ENCODE peak calls at places on chromosomes 1 and 21, in ten cellular contexts. One of them, this sample, is unnamed.

GRCh38 chr1:114468047-114468446 is 43.0 kb downstream of the TRIM33 start:
- DNase-seq in tibial nerve: no peak
- DNase-seq in GM23248: no peak
- DNase-seq in tibial artery: no peak
- DNase-seq in pancreas: no peak
- DNase-seq in CD8-positive, alpha-beta T cell: no peak
- DNase-seq in prostate gland: no peak
- DNase-seq in mesendoderm: no peak
- DNase-seq in K562: no peak
- DNase-seq in GM23338: no peak
- DNase-seq in this sample: no peak

GRCh38 chr1:59699227-59699847 is 115.4 kb upstream of the HOOK1 start:
- DNase-seq in GM23248: peak; percentile 68
- DNase-seq in tibial nerve: no peak
- DNase-seq in K562: peak; percentile 58
- DNase-seq in pancreas: peak; percentile 37
- DNase-seq in GM23338: peak; percentile 73
- DNase-seq in prostate gland: no peak
- DNase-seq in tibial artery: no peak
- DNase-seq in CD8-positive, alpha-beta T cell: peak; percentile 28
- DNase-seq in mesendoderm: peak; percentile 42
- DNase-seq in this sample: no peak

GRCh38 chr21:34367320-34367935 is 3.6 kb downstream of the KCNE2 start:
- DNase-seq in GM23248: peak; percentile 93
- DNase-seq in prostate gland: peak; percentile 64
- DNase-seq in K562: no peak
- DNase-seq in pancreas: peak; percentile 42
- DNase-seq in GM23338: peak; percentile 90
- DNase-seq in mesendoderm: peak; percentile 91
- DNase-seq in CD8-positive, alpha-beta T cell: peak; percentile 41
- DNase-seq in tibial artery: peak; percentile 58
- DNase-seq in tibial nerve: no peak
- DNase-seq in this sample: no peak

GRCh38 chr1:47432071-47433036 is 5.5 kb upstream of the FOXD2 start:
- DNase-seq in tibial nerve: peak; percentile 80
- DNase-seq in pancreas: peak; percentile 84
- DNase-seq in mesendoderm: peak; percentile 92
- DNase-seq in tibial artery: peak; percentile 80
- DNase-seq in CD8-positive, alpha-beta T cell: peak; percentile 65
- DNase-seq in prostate gland: peak; percentile 86
- DNase-seq in K562: peak; percentile 73
- DNase-seq in GM23338: peak; percentile 97
- DNase-seq in GM23248: peak; percentile 88
- DNase-seq in this sample: peak; percentile 63

GRCh38 chr1:46401964-46402626 is 8.0 kb downstream of the FAAH start:
- DNase-seq in CD8-positive, alpha-beta T cell: no peak
- DNase-seq in prostate gland: peak; percentile 96
- DNase-seq in K562: peak; percentile 82
- DNase-seq in pancreas: peak; percentile 94
- DNase-seq in mesendoderm: peak; percentile 78
- DNase-seq in tibial nerve: peak; percentile 62
- DNase-seq in GM23248: peak; percentile 97
- DNase-seq in tibial artery: peak; percentile 76
- DNase-seq in GM23338: peak; percentile 89
- DNase-seq in this sample: no peak

GRCh38 chr1:11307837-11308236 is 34.8 kb downstream of the UBIAD1 start:
- DNase-seq in K562: no peak
- DNase-seq in pancreas: no peak
- DNase-seq in prostate gland: no peak
- DNase-seq in mesendoderm: no peak
- DNase-seq in GM23248: peak; percentile 33
- DNase-seq in tibial nerve: no peak
- DNase-seq in GM23338: no peak
- DNase-seq in tibial artery: no peak
- DNase-seq in CD8-positive, alpha-beta T cell: no peak
- DNase-seq in this sample: no peak

GRCh38 chr1:231806623-231807470 is 180.3 kb downstream of the DISC1 start:
- DNase-seq in CD8-positive, alpha-beta T cell: no peak
- DNase-seq in GM23338: peak; percentile 94
- DNase-seq in GM23248: peak; percentile 48
- DNase-seq in tibial artery: peak; percentile 31
- DNase-seq in pancreas: peak; percentile 16
- DNase-seq in mesendoderm: peak; percentile 89
- DNase-seq in K562: peak; percentile 49
- DNase-seq in tibial nerve: peak; percentile 16
- DNase-seq in prostate gland: no peak
- DNase-seq in this sample: no peak

GRCh38 chr1:11397151-11397902 is 81.6 kb upstream of the DISP3 start:
- DNase-seq in GM23338: peak; percentile 37
- DNase-seq in tibial nerve: no peak
- DNase-seq in GM23248: no peak
- DNase-seq in mesendoderm: no peak
- DNase-seq in pancreas: no peak
- DNase-seq in K562: no peak
- DNase-seq in prostate gland: no peak
- DNase-seq in tibial artery: no peak
- DNase-seq in CD8-positive, alpha-beta T cell: no peak
- DNase-seq in this sample: no peak

GRCh38 chr1:9244501-9245229 is 10.1 kb downstream of the H6PD start:
- DNase-seq in GM23338: no peak
- DNase-seq in pancreas: peak; percentile 62
- DNase-seq in mesendoderm: no peak
- DNase-seq in tibial artery: no peak
- DNase-seq in prostate gland: peak; percentile 92
- DNase-seq in tibial nerve: no peak
- DNase-seq in K562: no peak
- DNase-seq in GM23248: no peak
- DNase-seq in CD8-positive, alpha-beta T cell: no peak
- DNase-seq in this sample: no peak

GRCh38 chr1:162916821-162917613 is 56.0 kb upstream of the CCDC190 start:
- DNase-seq in mesendoderm: no peak
- DNase-seq in tibial nerve: no peak
- DNase-seq in K562: no peak
- DNase-seq in tibial artery: no peak
- DNase-seq in prostate gland: no peak
- DNase-seq in GM23248: no peak
- DNase-seq in pancreas: no peak
- DNase-seq in GM23338: no peak
- DNase-seq in CD8-positive, alpha-beta T cell: no peak
- DNase-seq in this sample: no peak

GRCh38 chr1:246699095-246699735 is 25.0 kb upstream of the SCCPDH start:
- DNase-seq in tibial nerve: peak; percentile 72
- DNase-seq in prostate gland: peak; percentile 84
- DNase-seq in GM23338: peak; percentile 95
- DNase-seq in K562: peak; percentile 85
- DNase-seq in tibial artery: peak; percentile 79
- DNase-seq in CD8-positive, alpha-beta T cell: peak; percentile 76
- DNase-seq in GM23248: peak; percentile 97
- DNase-seq in pancreas: peak; percentile 88
- DNase-seq in mesendoderm: peak; percentile 91
- DNase-seq in this sample: peak; percentile 85

DNA sequence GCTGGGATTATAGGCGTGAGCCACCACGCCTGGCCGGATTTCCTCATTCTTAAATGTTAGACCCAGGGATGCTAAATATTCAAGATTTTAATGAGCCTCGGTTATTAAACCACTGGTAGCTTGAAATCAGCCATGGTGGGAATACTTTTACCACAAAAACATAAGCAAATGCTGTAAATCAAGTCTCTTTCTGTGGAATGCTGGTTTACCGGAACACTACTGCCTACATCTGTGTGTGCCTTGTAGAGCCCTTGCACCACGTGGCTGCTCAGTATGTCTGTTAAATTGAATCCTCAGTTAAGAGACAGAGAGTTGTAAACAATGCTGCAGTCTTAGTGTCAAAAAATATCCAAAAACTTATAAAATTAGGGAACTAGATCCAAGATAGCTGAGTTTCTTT is 26.8 kb upstream of the CNN3 start:
- DNase-seq in mesendoderm: no peak
- DNase-seq in K562: no peak
- DNase-seq in GM23248: no peak
- DNase-seq in tibial nerve: no peak
- DNase-seq in prostate gland: no peak
- DNase-seq in tibial artery: no peak
- DNase-seq in pancreas: no peak
- DNase-seq in CD8-positive, alpha-beta T cell: no peak
- DNase-seq in GM23338: no peak
- DNase-seq in this sample: no peak
- H3K4me1 ChIP-seq in mesendoderm: no peaks in the 10 kb centered on the region
- H3K4me1 ChIP-seq in K562: no peaks in the 10 kb centered on the region
- H3K4me1 ChIP-seq in GM23248: peaks cover 17% of the 10 kb centered on the region
- H3K4me1 ChIP-seq in tibial nerve: peaks cover 27% of the 10 kb centered on the region
- H3K4me1 ChIP-seq in prostate gland: no peaks in the 10 kb centered on the region
- H3K4me1 ChIP-seq in tibial artery: no peaks in the 10 kb centered on the region
- H3K4me1 ChIP-seq in pancreas: peaks cover 4% of the 10 kb centered on the region
- H3K4me1 ChIP-seq in CD8-positive, alpha-beta T cell: no peaks in the 10 kb centered on the region
- H3K4me1 ChIP-seq in GM23338: peaks cover 12% of the 10 kb centered on the region
- H3K4me1 ChIP-seq in this sample: no peaks in the 10 kb centered on the region

DNA sequence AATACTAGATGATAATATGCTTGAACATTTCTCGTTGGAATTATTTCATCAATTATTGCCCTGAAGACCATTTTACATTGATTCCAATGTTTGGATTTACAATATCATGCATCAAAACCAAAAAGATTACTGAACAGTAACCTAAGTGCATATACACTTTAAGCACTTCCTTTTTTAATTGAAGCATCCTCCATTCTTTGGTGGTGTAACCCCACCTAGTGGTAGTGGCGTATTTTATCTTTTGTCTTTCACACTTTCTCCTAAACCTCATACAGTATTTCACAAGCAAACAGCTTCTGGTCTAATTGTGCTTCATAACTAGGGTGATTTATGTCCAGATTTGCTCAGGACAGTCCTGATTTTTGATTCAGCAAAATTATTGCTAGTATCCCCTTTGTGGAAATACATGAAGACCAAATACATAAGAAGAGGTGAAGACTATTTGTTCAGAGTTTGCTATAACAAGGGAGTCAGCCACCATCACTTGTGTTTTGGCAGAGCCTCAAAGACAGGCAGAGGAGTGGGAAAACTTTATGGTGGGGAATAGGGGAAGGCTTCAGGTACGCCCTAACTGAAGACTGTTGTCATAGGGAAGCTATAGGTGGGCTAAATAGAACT is 3.4 kb upstream of the NVL start:
- DNase-seq in pancreas: no peak
- DNase-seq in K562: peak; percentile 48
- DNase-seq in CD8-positive, alpha-beta T cell: peak; percentile 20
- DNase-seq in tibial artery: no peak
- DNase-seq in GM23248: peak; percentile 72
- DNase-seq in prostate gland: peak; percentile 29
- DNase-seq in tibial nerve: no peak
- DNase-seq in mesendoderm: peak; percentile 60
- DNase-seq in GM23338: peak; percentile 81
- DNase-seq in this sample: peak; percentile 58
- H3K4me3 ChIP-seq in pancreas: no peak overlapping the region
- H3K4me3 ChIP-seq in K562: no peak overlapping the region
- H3K4me3 ChIP-seq in CD8-positive, alpha-beta T cell: no peak overlapping the region
- H3K4me3 ChIP-seq in tibial artery: no peak overlapping the region
- H3K4me3 ChIP-seq in GM23248: no peak overlapping the region
- H3K4me3 ChIP-seq in prostate gland: no peak overlapping the region
- H3K4me3 ChIP-seq in tibial nerve: no peak overlapping the region
- H3K4me3 ChIP-seq in mesendoderm: no peak overlapping the region
- H3K4me3 ChIP-seq in GM23338: no peak overlapping the region
- H3K4me3 ChIP-seq in this sample: no peak overlapping the region

GRCh38 chr1:6960291-6960758 is 175.1 kb downstream of the CAMTA1 start:
- DNase-seq in tibial artery: no peak
- DNase-seq in prostate gland: peak; percentile 41
- DNase-seq in GM23248: peak; percentile 77
- DNase-seq in mesendoderm: no peak
- DNase-seq in tibial nerve: no peak
- DNase-seq in GM23338: no peak
- DNase-seq in K562: no peak
- DNase-seq in pancreas: peak; percentile 56
- DNase-seq in CD8-positive, alpha-beta T cell: no peak
- DNase-seq in this sample: no peak

GRCh38 chr1:6962956-6963915 is 178.0 kb downstream of the CAMTA1 start:
- DNase-seq in mesendoderm: no peak
- DNase-seq in K562: peak; percentile 96
- DNase-seq in prostate gland: no peak
- DNase-seq in tibial artery: no peak
- DNase-seq in GM23338: peak; percentile 99
- DNase-seq in tibial nerve: peak; percentile 31
- DNase-seq in pancreas: peak; percentile 45
- DNase-seq in CD8-positive, alpha-beta T cell: peak; percentile 39
- DNase-seq in GM23248: peak; percentile 29
- DNase-seq in this sample: peak; percentile 22

GRCh38 chr1:6961905-6962304 is 176.7 kb downstream of the CAMTA1 start:
- DNase-seq in tibial nerve: no peak
- DNase-seq in tibial artery: no peak
- DNase-seq in GM23338: peak; percentile 57
- DNase-seq in GM23248: no peak
- DNase-seq in pancreas: no peak
- DNase-seq in CD8-positive, alpha-beta T cell: no peak
- DNase-seq in K562: no peak
- DNase-seq in prostate gland: no peak
- DNase-seq in mesendoderm: no peak
- DNase-seq in this sample: no peak

GRCh38 chr1:6961289-6961688 is 176.0 kb downstream of the CAMTA1 start:
- DNase-seq in mesendoderm: no peak
- DNase-seq in pancreas: no peak
- DNase-seq in prostate gland: no peak
- DNase-seq in K562: no peak
- DNase-seq in GM23248: peak; percentile 15
- DNase-seq in CD8-positive, alpha-beta T cell: no peak
- DNase-seq in tibial artery: no peak
- DNase-seq in tibial nerve: no peak
- DNase-seq in GM23338: no peak
- DNase-seq in this sample: no peak

GRCh38 chr1:6962390-6962955 is 177.2 kb downstream of the CAMTA1 start:
- DNase-seq in GM23248: no peak
- DNase-seq in tibial artery: no peak
- DNase-seq in CD8-positive, alpha-beta T cell: peak; percentile 45
- DNase-seq in prostate gland: no peak
- DNase-seq in tibial nerve: peak; percentile 18
- DNase-seq in pancreas: peak; percentile 26
- DNase-seq in mesendoderm: peak; percentile 100
- DNase-seq in K562: peak; percentile 87
- DNase-seq in GM23338: peak; percentile 99
- DNase-seq in this sample: no peak
- H3K27ac ChIP-seq in GM23248: no peak overlapping the region
- H3K27ac ChIP-seq in tibial artery: no peak overlapping the region
- H3K27ac ChIP-seq in CD8-positive, alpha-beta T cell: no peak overlapping the region
- H3K27ac ChIP-seq in prostate gland: no peak overlapping the region
- H3K27ac ChIP-seq in tibial nerve: no peak overlapping the region
- H3K27ac ChIP-seq in pancreas: no peak overlapping the region
- H3K27ac ChIP-seq in mesendoderm: no peak overlapping the region
- H3K27ac ChIP-seq in K562: no peak overlapping the region
- H3K27ac ChIP-seq in GM23338: no peak overlapping the region
- H3K27ac ChIP-seq in this sample: no peak overlapping the region

DNA sequence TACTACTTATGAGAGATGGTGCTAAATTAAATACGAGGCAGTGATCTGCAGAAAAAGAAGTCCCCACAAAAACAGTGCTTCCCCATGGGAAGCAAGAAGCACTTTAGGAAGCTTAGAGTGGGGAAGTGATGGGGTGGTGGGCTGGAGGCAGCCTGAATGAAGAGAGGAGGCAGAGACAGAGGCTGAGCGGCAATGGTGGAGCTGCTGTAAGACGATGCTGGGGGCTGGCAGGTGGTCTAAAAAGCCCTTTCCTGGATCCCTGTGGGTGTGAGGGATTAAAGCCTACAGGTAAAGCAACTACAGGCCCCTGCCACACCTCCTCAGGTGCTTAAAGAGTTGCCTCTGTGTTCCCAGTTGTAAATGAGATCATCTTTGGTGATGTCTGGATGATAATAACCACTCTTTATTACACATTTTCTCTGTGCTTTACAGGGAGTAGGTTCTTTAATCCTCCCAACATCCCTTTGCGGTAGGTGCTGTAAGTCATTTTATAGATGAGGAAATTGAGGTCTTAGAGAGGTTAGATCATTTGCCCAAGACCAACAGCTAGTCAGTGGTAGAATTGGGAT is 39.2 kb downstream of the CNN3 start:
- DNase-seq in tibial nerve: no peak
- DNase-seq in pancreas: no peak
- DNase-seq in GM23338: peak; percentile 77
- DNase-seq in tibial artery: no peak
- DNase-seq in GM23248: no peak
- DNase-seq in K562: no peak
- DNase-seq in CD8-positive, alpha-beta T cell: no peak
- DNase-seq in mesendoderm: no peak
- DNase-seq in prostate gland: no peak
- DNase-seq in this sample: no peak
- H3K4me1 ChIP-seq in tibial nerve: peaks cover 25% of the 10 kb centered on the region
- H3K4me1 ChIP-seq in pancreas: no peaks in the 10 kb centered on the region
- H3K4me1 ChIP-seq in GM23338: peaks cover 39% of the 10 kb centered on the region
- H3K4me1 ChIP-seq in tibial artery: peaks cover 22% of the 10 kb centered on the region
- H3K4me1 ChIP-seq in GM23248: peaks cover 14% of the 10 kb centered on the region
- H3K4me1 ChIP-seq in K562: no peaks in the 10 kb centered on the region
- H3K4me1 ChIP-seq in CD8-positive, alpha-beta T cell: peaks cover 4% of the 10 kb centered on the region
- H3K4me1 ChIP-seq in mesendoderm: peaks cover 2% of the 10 kb centered on the region
- H3K4me1 ChIP-seq in prostate gland: no peaks in the 10 kb centered on the region
- H3K4me1 ChIP-seq in this sample: no peaks in the 10 kb centered on the region